ENCODE peak calls at places on chromosomes 12 and 14, in five cellular contexts. M is Karpas-422, V is GM23248, I is astrocyte, A is H1. S is an unnamed sample.

GRCh38 chr12:4821000-4821399 is 88.7 kb upstream of the KCNA1 start:
- DNase-seq in V (no peak), I (no peak), M (no peak), A (no peak), S (no peak)

GRCh38 chr14:97164014-97164413 is 366.8 kb downstream of the VRK1 start:
- DNase-seq in I (no peak), V (peak), M (no peak), A (no peak), S (no peak)

GRCh38 chr12:39586811-39587210 is 32.8 kb downstream of the ABCD2 start:
- DNase-seq in A (no peak), V (peak), M (no peak), I (no peak), S (no peak)

GRCh38 chr14:101511620-101512395 is 49.5 kb upstream of the DIO3 start:
- DNase-seq in A (no peak), M (no peak), I (no peak), V (no peak), S (no peak)

GRCh38 chr12:65279387-65280112 is 1.1 kb downstream of the MSRB3 start:
- DNase-seq in M (no peak), A (no peak), I (no peak), V (no peak), S (no peak)

GRCh38 chr14:73491256-73491976 is 683 bp downstream of the RIOX1 start:
- DNase-seq in I (peak), M (peak), V (peak), A (peak), S (no peak)

GRCh38 chr14:102590667-102591099 is 1.8 kb upstream of the RCOR1 start:
- DNase-seq in I (peak), V (peak), A (peak), M (peak), S (no peak)

GRCh38 chr12:92290881-92291280 is 145.2 kb upstream of the BTG1 start:
- DNase-seq in V (no peak), I (peak), A (no peak), M (no peak), S (no peak)

GRCh38 chr12:10331642-10332239 is 24.1 kb downstream of the KLRD1 start:
- DNase-seq in I (peak), A (no peak), V (peak), M (peak), S (peak)

GRCh38 chr12:29546000-29546399 is 48.5 kb upstream of the OVCH1 start:
- DNase-seq in M (no peak), I (no peak), A (no peak), V (no peak), S (no peak)

GRCh38 chr12:6613015-6613775 is 6.0 kb upstream of the CHD4 start:
- DNase-seq in I (peak), V (peak), A (no peak), M (peak), S (no peak)

GRCh38 chr14:62126885-62127478 is 364.8 kb downstream of the SNAPC1 start:
- DNase-seq in M (peak), A (no peak), I (peak), V (peak), S (peak)

GRCh38 chr12:53939141-53940108 is 794 bp downstream of the HOXC13 start:
- DNase-seq in I (no peak), M (no peak), V (peak), A (peak), S (no peak)

GRCh38 chr12:6570264-6570887 is 2.3 kb upstream of the NOP2 start:
- DNase-seq in A (peak), I (no peak), V (peak), M (peak), S (no peak)

GRCh38 chr12:27123642-27124041 is 41.3 kb upstream of the C12orf71 start:
- DNase-seq in I (no peak), A (no peak), V (peak), M (peak), S (no peak)

GRCh38 chr12:11209098-11209497 is 22.4 kb upstream of the TAS2R42 start:
- DNase-seq in I (no peak), V (no peak), A (no peak), M (no peak), S (no peak)

GRCh38 chr14:94771191-94771905 is 1.4 kb upstream of the GSC start:
- DNase-seq in M (no peak), A (peak), V (no peak), I (no peak), S (no peak)

GRCh38 chr12:42086021-42086420 is 58.7 kb downstream of the GXYLT1 start:
- DNase-seq in I (peak), A (no peak), M (no peak), V (peak), S (no peak)

GRCh38 chr12:130162771-130163460 is 652 bp downstream of the FZD10 start:
- DNase-seq in A (peak), M (no peak), V (no peak), I (no peak), S (no peak)

GRCh38 chr14:89000007-89000942 is 175.8 kb downstream of the TTC8 start:
- DNase-seq in M (no peak), A (no peak), V (peak), I (peak), S (no peak)

GRCh38 chr14:55600784-55601561 is 21.0 kb downstream of the KTN1 start:
- DNase-seq in M (no peak), I (peak), V (peak), A (no peak), S (no peak)

GRCh38 chr12:6352198-6353173 is 10.6 kb upstream of the TNFRSF1A start:
- DNase-seq in V (no peak), A (no peak), M (no peak), I (no peak), S (no peak)

GRCh38 chr12:43278268-43278832 is 273.7 kb downstream of the ADAMTS20 start:
- DNase-seq in I (no peak), A (no peak), V (peak), M (peak), S (no peak)

GRCh38 chr12:104662908-104663307 is 206.2 kb downstream of the CHST11 start:
- DNase-seq in V (no peak), A (no peak), I (no peak), M (no peak), S (no peak)

GRCh38 chr12:50999139-50999538 is 27.0 kb downstream of the SLC11A2 start:
- DNase-seq in M (no peak), I (no peak), A (no peak), V (no peak), S (no peak)

GRCh38 chr14:76421662-76422061 is 45.7 kb downstream of the ESRRB start:
- DNase-seq in V (no peak), I (no peak), M (no peak), A (peak), S (no peak)

GRCh38 chr12:78392918-78393317 is 471.7 kb upstream of the SYT1 start:
- DNase-seq in M (no peak), V (peak), I (peak), A (no peak), S (peak)

GRCh38 chr14:47557894-47558293 is 117.5 kb downstream of the MDGA2 start:
- DNase-seq in I (no peak), A (no peak), M (no peak), V (no peak), S (no peak)

GRCh38 chr12:104369708-104370107 is 66.2 kb downstream of the EID3 start:
- DNase-seq in A (no peak), M (no peak), V (no peak), I (no peak), S (no peak)

GRCh38 chr14:48970995-48971394 is 615.2 kb downstream of the RPS29 start:
- DNase-seq in V (peak), A (no peak), I (peak), M (no peak), S (no peak)

GRCh38 chr12:103698752-103699540 is 111.9 kb downstream of the STAB2 start:
- DNase-seq in I (peak), M (no peak), V (peak), A (no peak), S (no peak)

GRCh38 chr14:33914676-33915516 is 36.0 kb downstream of the EGLN3 start:
- DNase-seq in V (peak), I (peak), A (no peak), M (no peak), S (no peak)

GRCh38 chr12:100468126-100468525 is 5.5 kb upstream of the NR1H4 start:
- DNase-seq in V (no peak), A (no peak), M (no peak), I (no peak), S (no peak)

GRCh38 chr14:34111933-34112332 is 161.1 kb upstream of the EGLN3 start:
- DNase-seq in V (peak), M (no peak), I (no peak), A (no peak), S (no peak)

GRCh38 chr12:118528625-118529024 is 152.3 kb downstream of the SUDS3 start:
- DNase-seq in M (no peak), I (no peak), A (no peak), V (no peak), S (no peak)

GRCh38 chr14:76129851-76130576 is 21.7 kb upstream of the GPATCH2L start:
- DNase-seq in A (no peak), V (no peak), I (no peak), M (no peak), S (no peak)

GRCh38 chr14:68785817-68786490 is 6.9 kb downstream of the ZFP36L1 start:
- DNase-seq in M (no peak), I (peak), A (peak), V (peak), S (no peak)

GRCh38 chr12:109737631-109738030 is 24.0 kb downstream of the FAM222A start:
- DNase-seq in A (no peak), I (no peak), M (no peak), V (no peak), S (no peak)
- H3K9ac ChIP-seq in A (no peak), I (no peak), M (no peak), V (no peak), S (no peak)

GRCh38 chr12:121791671-121792496 is 1.6 kb downstream of the RHOF start:
- DNase-seq in I (no peak), V (no peak), A (no peak), M (no peak), S (no peak)

GRCh38 chr12:121793836-121794531 is 496 bp upstream of the RHOF start:
- DNase-seq in I (peak), A (peak), M (peak), V (peak), S (no peak)

GRCh38 chr12:121793501-121793835 is at the start of gene RHOF:
- DNase-seq in A (no peak), M (peak), I (no peak), V (peak), S (no peak)

GRCh38 chr12:121794532-121795028 is 1.1 kb upstream of the RHOF start:
- DNase-seq in I (no peak), V (peak), M (no peak), A (no peak), S (no peak)

DNA sequence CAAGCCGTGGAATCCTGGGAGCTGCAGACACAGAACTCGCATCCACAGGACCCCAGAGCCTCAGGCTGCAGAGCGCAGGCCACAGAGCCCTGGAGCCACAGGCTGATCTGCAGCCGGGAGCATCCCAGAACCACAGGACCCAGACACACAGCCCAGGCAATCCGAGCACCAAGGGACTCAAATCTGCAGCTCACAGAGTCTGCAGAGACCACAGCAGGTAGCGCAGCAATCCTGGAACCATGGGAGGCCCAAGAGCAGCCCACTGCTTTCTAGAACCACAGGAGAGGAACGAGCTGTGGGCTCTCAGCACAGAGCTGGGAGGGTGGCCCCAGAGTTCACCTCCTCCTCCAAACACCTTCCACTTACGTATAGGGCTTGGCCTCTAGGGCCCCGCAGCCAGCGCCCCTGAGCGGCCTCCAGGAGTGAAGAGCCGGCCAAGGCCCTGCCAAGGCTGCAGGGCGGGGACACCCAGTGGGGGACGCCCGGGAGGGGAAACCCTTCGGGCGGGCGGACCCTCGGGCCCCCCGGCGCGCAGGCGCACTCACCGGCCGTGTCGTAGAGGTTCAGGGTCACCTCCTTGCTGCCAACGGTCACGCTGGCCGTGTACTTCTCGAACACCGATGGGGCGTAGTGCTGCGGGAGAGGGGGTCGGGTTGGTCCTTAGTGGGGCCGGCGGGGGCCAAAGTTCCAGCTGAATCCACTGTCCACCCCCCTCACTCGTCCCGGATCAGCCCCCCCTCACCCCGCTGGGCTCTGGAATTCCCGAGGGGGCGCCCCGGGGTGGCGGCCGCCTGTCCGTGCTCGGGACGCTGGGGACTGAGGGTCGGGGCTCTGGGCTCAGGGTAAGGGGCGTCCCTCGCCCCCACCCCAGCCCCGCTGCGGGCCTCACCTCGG is 634 bp downstream of the RHOF start:
- DNase-seq in V (no peak), A (no peak), I (no peak), M (peak), S (no peak)
- H3K9ac ChIP-seq in V (peak), A (peak), I (peak), M (peak), S (no peak)

GRCh38 chr12:3746758-3747157 is 6.2 kb downstream of the CRACR2A start:
- DNase-seq in I (no peak), V (no peak), M (no peak), A (peak), S (no peak)

GRCh38 chr12:3745152-3745551 is 7.8 kb downstream of the CRACR2A start:
- DNase-seq in V (no peak), I (no peak), A (peak), M (no peak), S (no peak)

GRCh38 chr12:3744216-3744883 is 8.6 kb downstream of the CRACR2A start:
- DNase-seq in V (no peak), M (no peak), I (no peak), A (no peak), S (no peak)

GRCh38 chr12:3741882-3742672 is 10.8 kb downstream of the CRACR2A start:
- DNase-seq in V (no peak), I (no peak), M (no peak), A (no peak), S (no peak)

DNA sequence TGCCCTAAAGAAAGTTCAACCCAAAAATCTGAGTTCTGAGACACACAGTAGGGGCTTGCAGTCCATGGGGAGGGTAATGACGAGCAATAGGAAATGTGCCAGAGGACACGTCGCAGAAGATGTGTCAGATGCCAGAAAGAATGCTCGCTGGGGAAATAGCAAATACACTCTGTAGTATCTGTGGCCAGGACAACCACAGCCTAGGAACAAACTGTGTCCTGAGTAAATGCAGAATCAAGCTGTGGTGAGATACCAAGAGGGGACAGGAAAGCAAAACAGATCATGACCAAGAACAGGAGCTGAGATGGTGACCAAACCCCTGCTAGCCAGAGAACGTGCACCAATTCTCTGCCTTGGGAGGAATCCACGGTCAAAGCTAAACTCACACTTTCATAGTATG is 9.1 kb downstream of the CRACR2A start:
- DNase-seq in I (no peak), A (no peak), V (peak), M (no peak), S (no peak)
- H3K9ac ChIP-seq in I (no peak), A (no peak), V (no peak), M (no peak), S (no peak)

DNA sequence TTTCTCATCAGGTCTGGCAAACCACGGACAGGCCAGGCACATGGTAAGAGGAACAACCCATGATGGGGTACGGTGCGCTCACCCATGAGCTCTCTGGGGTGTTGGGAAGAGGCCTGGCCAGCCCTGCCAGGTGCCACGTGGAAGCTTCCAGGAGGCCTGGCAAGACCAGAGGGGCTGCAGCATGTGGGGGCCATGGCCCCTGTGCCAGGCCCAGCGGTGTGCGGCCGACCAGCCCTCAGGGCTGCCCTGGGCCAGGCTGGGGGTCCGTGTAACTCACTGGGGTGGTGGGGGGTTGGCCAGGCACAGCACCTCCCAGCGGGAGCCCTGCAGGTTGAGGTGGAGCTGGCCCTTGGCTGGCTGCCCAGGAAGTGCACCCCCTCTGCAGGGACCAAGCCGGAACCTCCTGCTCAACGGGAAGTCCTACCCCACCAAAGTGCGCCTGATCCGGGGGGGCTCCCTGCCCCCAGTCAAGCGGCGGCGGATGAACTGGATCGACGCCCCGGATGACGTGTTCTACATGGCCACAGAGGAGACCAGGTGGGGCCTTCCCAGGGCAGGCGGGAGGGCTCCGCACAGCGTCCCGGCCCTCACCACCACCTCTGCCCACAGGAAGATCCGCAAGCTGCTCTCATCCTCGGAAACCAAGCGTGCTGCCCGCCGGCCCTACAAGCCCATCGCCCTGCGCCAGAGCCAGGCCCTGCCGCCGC is 5.0 kb upstream of the CRIP2 start:
- DNase-seq in I (no peak), M (no peak), V (no peak), A (no peak), S (no peak)
- H3K9ac ChIP-seq in I (no peak), M (no peak), V (no peak), A (no peak), S (no peak)

DNA sequence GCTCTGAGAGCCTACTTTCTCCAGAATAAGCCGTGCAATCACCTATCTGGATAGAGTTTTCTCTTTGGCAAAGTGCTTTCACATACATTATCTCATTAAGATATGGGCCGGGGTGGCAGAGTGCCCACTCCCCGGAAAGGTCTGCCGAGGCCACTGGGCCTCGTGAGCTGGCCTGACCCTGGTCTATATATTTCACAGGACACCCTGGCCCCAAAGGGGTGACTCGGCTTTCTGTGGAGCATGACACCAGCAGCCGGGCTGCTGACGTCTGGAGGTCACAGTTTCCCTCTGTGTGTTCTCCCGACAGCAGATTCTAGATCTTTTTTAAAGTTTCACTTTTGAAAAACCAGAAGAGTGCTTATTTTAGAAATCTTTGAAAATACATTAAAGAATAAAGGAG is 27.9 kb upstream of the ATP2A2 start:
- DNase-seq in M (no peak), I (no peak), A (no peak), V (peak), S (no peak)
- H3K9ac ChIP-seq in M (no peak), I (no peak), A (no peak), V (peak), S (no peak)

S was measured in SK-N-MC.